ENCODE peak calls at places on chromosomes 5 and 9, in ten cellular contexts. D is suprapubic skin; G is lung; V is CD4-positive, alpha-beta T cell; Q is brain microvascular endothelial cell; J is OCI-LY7; B is left ventricle myocardium inferior; L is GM13976; X is astrocyte of the spinal cord; O is omental fat pad. T is an unnamed sample.

GRCh38 chr5:5616247-5616895 is 193.9 kb downstream of the ICE1 start:
- DNase-seq in D (no peak), G (no peak), V (no peak), Q (no peak), J (no peak), B (no peak), L (no peak), X (no peak), O (no peak), T (no peak)

GRCh38 chr9:108682191-108682590 is 173.6 kb downstream of the ACTL7B start:
- DNase-seq in D (no peak), G (no peak), V (no peak), Q (no peak), J (no peak), B (no peak), L (no peak), X (no peak), O (no peak), T (no peak)

GRCh38 chr5:102778478-102778877 is 23.4 kb downstream of the PAM start:
- DNase-seq in D (no peak), G (no peak), V (no peak), Q (peak), J (no peak), B (no peak), L (no peak), X (peak), O (no peak), T (no peak)

GRCh38 chr5:1652873-1653707 is 129.3 kb upstream of the LPCAT1 start:
- DNase-seq in D (no peak), G (no peak), V (no peak), Q (no peak), J (peak), B (no peak), L (no peak), X (no peak), O (no peak), T (peak)

GRCh38 chr9:136965771-136966484 is 11.4 kb upstream of the PTGDS start:
- DNase-seq in D (no peak), G (no peak), V (no peak), Q (no peak), J (peak), B (no peak), L (no peak), X (no peak), O (no peak), T (no peak)

GRCh38 chr9:69719368-69719767 is 40.4 kb downstream of the PTAR1 start:
- DNase-seq in D (no peak), G (no peak), V (no peak), Q (peak), J (no peak), B (no peak), L (no peak), X (peak), O (no peak), T (no peak)

GRCh38 chr5:175698401-175699115 is 40.7 kb downstream of the HRH2 start:
- DNase-seq in D (peak), G (no peak), V (no peak), Q (no peak), J (no peak), B (no peak), L (no peak), X (no peak), O (no peak), T (no peak)

GRCh38 chr9:91843093-91843492 is 106.9 kb downstream of the ROR2 start:
- DNase-seq in D (no peak), G (no peak), V (no peak), Q (no peak), J (no peak), B (no peak), L (no peak), X (no peak), O (no peak), T (no peak)

GRCh38 chr5:164708831-164709230 is 1203.4 kb downstream of the MAT2B start:
- DNase-seq in D (no peak), G (no peak), V (no peak), Q (no peak), J (no peak), B (no peak), L (no peak), X (no peak), O (no peak), T (no peak)

GRCh38 chr5:103013933-103014552 is 105.9 kb downstream of the GIN1 start:
- DNase-seq in D (no peak), G (no peak), V (no peak), Q (no peak), J (no peak), B (no peak), L (no peak), X (no peak), O (no peak), T (no peak)

GRCh38 chr5:145811834-145812625 is 23.1 kb downstream of the PRELID2 start:
- DNase-seq in D (no peak), G (no peak), V (no peak), Q (peak), J (no peak), B (no peak), L (no peak), X (peak), O (no peak), T (no peak)
- TF ChIP-seq CTCF in D (no peak), G (peak), V (no peak), Q (peak), J (peak), B (peak), L (no peak), X (peak), O (no peak), T (no peak)

GRCh38 chr9:77897292-77897691 is 134.3 kb downstream of the GNAQ start:
- DNase-seq in D (no peak), G (no peak), V (no peak), Q (peak), J (peak), B (no peak), L (no peak), X (peak), O (no peak), T (no peak)
- TF ChIP-seq CTCF in D (peak), G (no peak), V (no peak), Q (peak), J (peak), B (peak), L (no peak), X (peak), O (no peak), T (no peak)

GRCh38 chr9:99190597-99191283 is 31.0 kb downstream of the ALG2 start:
- DNase-seq in D (no peak), G (no peak), V (no peak), Q (no peak), J (no peak), B (no peak), L (no peak), X (no peak), O (no peak), T (no peak)

GRCh38 chr9:99189887-99190596 is 31.7 kb downstream of the ALG2 start:
- DNase-seq in D (no peak), G (no peak), V (no peak), Q (no peak), J (no peak), B (no peak), L (no peak), X (no peak), O (no peak), T (no peak)

GRCh38 chr9:99193466-99193821 is 28.3 kb downstream of the ALG2 start:
- DNase-seq in D (no peak), G (no peak), V (no peak), Q (no peak), J (no peak), B (no peak), L (no peak), X (no peak), O (no peak), T (no peak)

GRCh38 chr9:99189186-99189585 is 32.6 kb downstream of the ALG2 start:
- DNase-seq in D (no peak), G (no peak), V (no peak), Q (no peak), J (no peak), B (no peak), L (no peak), X (no peak), O (no peak), T (no peak)

GRCh38 chr9:99192786-99193465 is 28.8 kb downstream of the ALG2 start:
- DNase-seq in D (no peak), G (no peak), V (no peak), Q (no peak), J (peak), B (no peak), L (no peak), X (no peak), O (no peak), T (no peak)
- TF ChIP-seq CTCF in D (no peak), G (no peak), V (no peak), Q (peak), J (peak), B (no peak), L (no peak), X (peak), O (no peak), T (no peak)

GRCh38 chr5:181170996-181171395 is 23.6 kb downstream of the OR2V2 start:
- DNase-seq in D (no peak), G (no peak), V (no peak), Q (no peak), J (no peak), B (no peak), L (no peak), X (peak), O (no peak), T (no peak)
- TF ChIP-seq CTCF in D (no peak), G (no peak), V (no peak), Q (no peak), J (no peak), B (no peak), L (no peak), X (no peak), O (no peak), T (no peak)

T was measured in activated B cell treated with CpG ODN at 0.5 μM for 24 hours.